ENCODE peak calls at places on chromosomes 5 and 9, in five cellular contexts. R, K, J, Y and N are unnamed samples.

GRCh38 chr9:105539452-105539851 is 18.5 kb upstream of the FKTN start:
- DNase-seq in R (no peak), K (no peak), J (no peak), Y (no peak), N (no peak)

GRCh38 chr5:6905883-6906282 is 192.7 kb downstream of the TENT4A start:
- DNase-seq in R (no peak), K (no peak), J (peak; percentile 57), Y (no peak), N (no peak)

GRCh38 chr9:93089481-93089991 is 6.5 kb upstream of the CARD19 start:
- DNase-seq in R (no peak), K (peak; percentile 49), J (no peak), Y (no peak), N (no peak)

GRCh38 chr5:73901045-73901444 is 275.0 kb downstream of the ARHGEF28 start:
- DNase-seq in R (no peak), K (no peak), J (peak; percentile 76), Y (no peak), N (peak; percentile 92)

GRCh38 chr5:150398432-150399157 is 14.1 kb downstream of the CD74 start:
- DNase-seq in R (peak; percentile 37), K (peak; percentile 65), J (no peak), Y (peak; percentile 59), N (no peak)

GRCh38 chr9:10612649-10613398 is at the start of gene PTPRD:
- DNase-seq in R (peak; percentile 16), K (peak; percentile 73), J (peak; percentile 36), Y (peak; percentile 35), N (no peak)

GRCh38 chr5:23930985-23931384 is 423.6 kb downstream of the PRDM9 start:
- DNase-seq in R (no peak), K (no peak), J (no peak), Y (no peak), N (no peak)

GRCh38 chr9:79765466-79765865 is 193.7 kb downstream of the TLE4 start:
- DNase-seq in R (no peak), K (no peak), J (no peak), Y (no peak), N (no peak)

GRCh38 chr9:134660407-134660806 is 18.8 kb downstream of the COL5A1 start:
- DNase-seq in R (no peak), K (no peak), J (no peak), Y (peak; percentile 9), N (no peak)

GRCh38 chr9:134661791-134662142 is 20.2 kb downstream of the COL5A1 start:
- DNase-seq in R (no peak), K (peak; percentile 55), J (no peak), Y (no peak), N (no peak)

GRCh38 chr9:134659688-134660131 is 18.1 kb downstream of the COL5A1 start:
- DNase-seq in R (no peak), K (peak; percentile 39), J (no peak), Y (no peak), N (no peak)

GRCh38 chr9:134662143-134662876 is 20.7 kb downstream of the COL5A1 start:
- DNase-seq in R (no peak), K (peak; percentile 87), J (peak; percentile 66), Y (peak; percentile 39), N (peak; percentile 68)

DNA sequence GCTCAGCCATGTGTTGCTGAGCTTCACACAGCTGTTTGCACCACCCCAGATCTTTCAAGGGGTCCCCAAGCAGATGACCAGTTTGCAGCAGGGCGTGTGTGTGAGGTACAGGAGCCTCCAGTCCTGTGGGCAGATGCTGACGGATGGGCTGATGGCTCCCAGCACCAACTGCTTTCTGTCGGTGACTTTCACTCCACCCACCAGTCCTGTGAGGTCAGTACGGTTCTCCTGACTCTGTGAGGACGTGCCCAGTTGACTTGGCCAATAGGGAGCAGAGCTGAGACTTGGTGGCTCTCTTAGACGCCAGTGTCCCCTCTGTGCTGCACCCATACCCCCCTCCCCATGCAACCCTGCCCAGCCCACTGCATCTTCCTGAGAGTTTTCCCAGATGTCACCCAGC is 19.7 kb downstream of the COL5A1 start:
- DNase-seq in R (no peak), K (peak; percentile 22), J (no peak), Y (no peak), N (no peak)
- H3K4me3 ChIP-seq in R (no peak overlapping the region), K (no peak overlapping the region), J (no peak overlapping the region), Y (no peak overlapping the region), N (no peak overlapping the region)

GRCh38 chr9:20985851-20986600 is 45.4 kb downstream of the HACD4 start:
- DNase-seq in R (no peak), K (no peak), J (no peak), Y (no peak), N (no peak)
- H3K4me1 ChIP-seq in R (no peaks in the 10 kb centered on the region), K (no peaks in the 10 kb centered on the region), J (no peaks in the 10 kb centered on the region), Y (no peaks in the 10 kb centered on the region), N (peaks cover 13% of the 10 kb centered on the region)

GRCh38 chr5:136164226-136164625 is 28.7 kb downstream of the SMIM32 start:
- DNase-seq in R (no peak), K (no peak), J (no peak), Y (no peak), N (no peak)
- H3K36me3 ChIP-seq in R (no peaks in the 10 kb centered on the region), K (peaks cover 2% of the 10 kb centered on the region), J (no peaks in the 10 kb centered on the region), Y (no peaks in the 10 kb centered on the region), N (peaks cover 72% of the 10 kb centered on the region)

GRCh38 chr5:59274130-59274529 is 619.4 kb downstream of the PDE4D start:
- DNase-seq in R (no peak), K (no peak), J (no peak), Y (no peak), N (no peak)

GRCh38 chr5:59275170-59275536 is 618.4 kb downstream of the PDE4D start:
- DNase-seq in R (no peak), K (no peak), J (no peak), Y (no peak), N (no peak)

GRCh38 chr5:59275537-59276276 is 617.8 kb downstream of the PDE4D start:
- DNase-seq in R (no peak), K (no peak), J (no peak), Y (no peak), N (peak; percentile 65)

GRCh38 chr5:59276277-59276647 is 617.3 kb downstream of the PDE4D start:
- DNase-seq in R (no peak), K (no peak), J (no peak), Y (no peak), N (no peak)

DNA sequence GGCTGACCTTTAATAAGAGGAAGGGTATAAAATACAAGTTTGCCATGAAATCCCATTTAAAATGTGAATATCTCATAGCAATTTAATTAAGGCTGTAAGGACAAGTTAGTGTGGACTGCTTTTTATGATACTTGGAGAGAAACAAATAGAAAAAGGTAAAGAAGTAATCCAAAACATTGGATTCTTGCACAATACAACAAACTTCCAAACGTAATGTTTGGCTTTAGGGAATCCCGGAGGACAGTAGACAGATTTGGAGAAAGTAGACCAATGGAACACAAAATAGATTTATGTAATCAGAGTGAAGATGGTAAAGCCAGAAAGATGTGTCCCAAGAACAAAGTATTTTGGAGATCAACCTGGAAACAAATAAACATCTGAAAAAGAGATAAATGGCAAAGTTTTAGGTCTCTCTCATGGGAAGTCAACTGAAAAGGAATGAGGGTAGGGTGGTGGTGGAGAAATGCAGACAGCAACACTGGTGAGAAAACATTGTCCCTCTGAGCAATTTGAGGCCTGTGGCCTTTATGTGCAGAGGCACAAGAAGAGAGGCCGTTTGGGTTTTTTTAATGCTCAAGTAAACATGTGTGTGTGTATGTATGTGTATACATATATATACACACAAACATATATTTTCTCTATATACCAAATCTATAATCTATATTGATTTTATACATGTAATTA is 620.6 kb downstream of the PDE4D start:
- DNase-seq in R (no peak), K (no peak), J (no peak), Y (no peak), N (no peak)
- H3K4me3 ChIP-seq in R (no peak overlapping the region), K (peak overlapping the region; percentile 11), J (peak overlapping the region; percentile 60), Y (no peak overlapping the region), N (no peak overlapping the region)

GRCh38 chr9:114742947-114743346 is 61.0 kb upstream of the TEX48 start:
- DNase-seq in R (no peak), K (no peak), J (no peak), Y (no peak), N (no peak)

GRCh38 chr9:114746591-114746990 is 59.2 kb downstream of the TNFSF15 start:
- DNase-seq in R (no peak), K (no peak), J (no peak), Y (no peak), N (no peak)

GRCh38 chr9:114743446-114743845 is 61.5 kb upstream of the TEX48 start:
- DNase-seq in R (no peak), K (no peak), J (no peak), Y (no peak), N (no peak)

GRCh38 chr9:114745879-114746550 is 59.8 kb downstream of the TNFSF15 start:
- DNase-seq in R (no peak), K (no peak), J (no peak), Y (no peak), N (no peak)

GRCh38 chr9:114745108-114745848 is 60.6 kb downstream of the TNFSF15 start:
- DNase-seq in R (no peak), K (no peak), J (no peak), Y (no peak), N (no peak)
- H3K4me1 ChIP-seq in R (no peaks in the 10 kb centered on the region), K (no peaks in the 10 kb centered on the region), J (no peaks in the 10 kb centered on the region), Y (no peaks in the 10 kb centered on the region), N (peaks cover 10% of the 10 kb centered on the region)

DNA sequence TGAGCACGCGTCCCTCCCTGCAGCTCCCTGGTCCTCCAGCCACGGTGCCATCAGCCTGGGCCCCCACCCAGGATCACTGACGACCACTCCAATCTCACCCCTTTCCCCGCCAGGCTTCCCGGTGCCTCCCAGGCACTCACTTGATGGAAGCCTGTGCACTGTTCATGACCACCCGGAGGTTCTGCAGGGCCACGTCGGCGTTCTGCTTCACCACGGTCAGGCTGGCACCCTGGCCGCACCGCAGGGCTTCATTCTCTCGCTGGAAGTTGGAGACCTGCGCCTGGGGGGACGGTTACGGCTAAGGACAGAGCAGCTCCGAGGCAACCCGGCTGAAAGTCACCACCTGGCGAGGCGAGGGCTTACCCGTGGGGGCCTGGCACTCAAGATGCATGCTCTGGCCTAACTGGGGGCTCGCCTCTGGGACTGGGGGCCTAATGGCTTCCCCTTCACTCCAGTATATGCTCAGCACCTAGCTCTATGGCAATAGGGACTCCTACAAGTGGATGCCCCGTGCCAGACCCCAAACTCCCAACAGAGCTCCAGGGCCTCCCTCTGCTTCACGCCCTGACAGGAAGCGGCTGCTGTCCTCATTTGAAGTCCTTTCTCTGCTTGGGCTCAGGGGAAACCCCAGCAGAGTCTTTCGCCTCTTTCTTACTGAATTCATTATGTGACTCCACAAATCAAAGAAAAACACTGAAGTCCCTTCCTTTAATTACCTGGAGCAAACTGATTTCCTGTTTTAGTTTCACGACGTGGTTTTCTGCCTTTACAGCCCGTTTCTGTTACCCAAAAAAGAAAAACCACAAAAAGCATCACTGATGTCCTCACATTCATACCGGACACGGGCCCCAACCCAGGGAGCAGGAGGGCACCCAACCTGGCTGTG is 4.2 kb upstream of the SNAPC4 start:
- DNase-seq in R (peak; percentile 42), K (no peak), J (no peak), Y (no peak), N (no peak)
- H3K36me3 ChIP-seq in R (peaks cover 18% of the 10 kb centered on the region), K (peaks cover 8% of the 10 kb centered on the region), J (no peaks in the 10 kb centered on the region), Y (peaks cover 8% of the 10 kb centered on the region), N (peaks cover 59% of the 10 kb centered on the region)

GRCh38 chr5:50969207-50970145 is 303.0 kb downstream of the PARP8 start:
- DNase-seq in R (no peak), K (peak; percentile 58), J (peak; percentile 55), Y (no peak), N (no peak)
- H3K4me3 ChIP-seq in R (no peak overlapping the region), K (peak overlapping the region; percentile 21), J (peak overlapping the region; percentile 55), Y (no peak overlapping the region), N (no peak overlapping the region)

GRCh38 chr9:14288433-14288832 is 25.5 kb downstream of the NFIB start:
- DNase-seq in R (no peak), K (no peak), J (no peak), Y (no peak), N (no peak)

GRCh38 chr9:14283276-14283675 is 30.7 kb downstream of the NFIB start:
- DNase-seq in R (no peak), K (no peak), J (no peak), Y (no peak), N (no peak)

GRCh38 chr9:14281136-14281795 is 32.7 kb downstream of the NFIB start:
- DNase-seq in R (no peak), K (no peak), J (no peak), Y (no peak), N (no peak)

GRCh38 chr9:14286121-14286520 is 27.8 kb downstream of the NFIB start:
- DNase-seq in R (no peak), K (no peak), J (no peak), Y (no peak), N (no peak)
- H3K4me1 ChIP-seq in R (no peaks in the 10 kb centered on the region), K (peaks cover 11% of the 10 kb centered on the region), J (peaks cover 57% of the 10 kb centered on the region), Y (no peaks in the 10 kb centered on the region), N (peaks cover 24% of the 10 kb centered on the region)